ENCODE peak calls at places on chromosomes 11 and 22, in six cellular contexts. One of them, this sample, is unnamed.

GRCh38 chr11:61068581-61068980 is 33.7 kb upstream of the CD5 start:
- DNase-seq in HepG2: no peak
- DNase-seq in HCT116: no peak
- DNase-seq in H9: no peak
- DNase-seq in PC-3: no peak
- DNase-seq in IMR-90: no peak
- DNase-seq in this sample: no peak

GRCh38 chr11:122634507-122634906 is 21.0 kb upstream of the UBASH3B start:
- DNase-seq in IMR-90: peak
- DNase-seq in HCT116: no peak
- DNase-seq in PC-3: peak
- DNase-seq in H9: peak
- DNase-seq in HepG2: no peak
- DNase-seq in this sample: peak

GRCh38 chr11:17432041-17432440 is 43.6 kb upstream of the KCNJ11 start:
- DNase-seq in HepG2: no peak
- DNase-seq in HCT116: no peak
- DNase-seq in PC-3: no peak
- DNase-seq in IMR-90: no peak
- DNase-seq in H9: no peak
- DNase-seq in this sample: no peak

GRCh38 chr11:73478737-73479347 is 102.6 kb downstream of the RELT start:
- DNase-seq in HCT116: peak
- DNase-seq in HepG2: peak
- DNase-seq in H9: peak
- DNase-seq in PC-3: peak
- DNase-seq in IMR-90: peak
- DNase-seq in this sample: peak

GRCh38 chr11:24324211-24324610 is 172.6 kb upstream of the LUZP2 start:
- DNase-seq in HepG2: no peak
- DNase-seq in IMR-90: peak
- DNase-seq in PC-3: peak
- DNase-seq in HCT116: no peak
- DNase-seq in H9: no peak
- DNase-seq in this sample: no peak

GRCh38 chr11:33713914-33714398 is 13.3 kb upstream of the C11orf91 start:
- DNase-seq in PC-3: no peak
- DNase-seq in HCT116: no peak
- DNase-seq in H9: no peak
- DNase-seq in HepG2: no peak
- DNase-seq in IMR-90: no peak
- DNase-seq in this sample: no peak

GRCh38 chr11:102184269-102184987 is 74.2 kb downstream of the YAP1 start:
- DNase-seq in H9: no peak
- DNase-seq in IMR-90: no peak
- DNase-seq in PC-3: no peak
- DNase-seq in HCT116: no peak
- DNase-seq in HepG2: no peak
- DNase-seq in this sample: no peak

GRCh38 chr11:60131943-60132342 is 43.5 kb downstream of the MS4A2 start:
- DNase-seq in IMR-90: no peak
- DNase-seq in H9: no peak
- DNase-seq in HCT116: no peak
- DNase-seq in PC-3: no peak
- DNase-seq in HepG2: no peak
- DNase-seq in this sample: no peak

GRCh38 chr11:57180141-57180561 is 1.6 kb upstream of the LRRC55 start:
- DNase-seq in H9: peak
- DNase-seq in PC-3: no peak
- DNase-seq in HepG2: no peak
- DNase-seq in HCT116: no peak
- DNase-seq in IMR-90: no peak
- DNase-seq in this sample: no peak

GRCh38 chr11:57182896-57183295 is 1.1 kb downstream of the LRRC55 start:
- DNase-seq in PC-3: no peak
- DNase-seq in IMR-90: no peak
- DNase-seq in HCT116: no peak
- DNase-seq in H9: no peak
- DNase-seq in HepG2: no peak
- DNase-seq in this sample: no peak

GRCh38 chr11:57179701-57180100 is 2.1 kb upstream of the LRRC55 start:
- DNase-seq in PC-3: no peak
- DNase-seq in IMR-90: no peak
- DNase-seq in HepG2: no peak
- DNase-seq in HCT116: no peak
- DNase-seq in H9: no peak
- DNase-seq in this sample: no peak

GRCh38 chr11:57181678-57182305 is at the start of gene LRRC55:
- DNase-seq in HepG2: no peak
- DNase-seq in PC-3: no peak
- DNase-seq in IMR-90: no peak
- DNase-seq in HCT116: no peak
- DNase-seq in H9: no peak
- DNase-seq in this sample: no peak

DNA sequence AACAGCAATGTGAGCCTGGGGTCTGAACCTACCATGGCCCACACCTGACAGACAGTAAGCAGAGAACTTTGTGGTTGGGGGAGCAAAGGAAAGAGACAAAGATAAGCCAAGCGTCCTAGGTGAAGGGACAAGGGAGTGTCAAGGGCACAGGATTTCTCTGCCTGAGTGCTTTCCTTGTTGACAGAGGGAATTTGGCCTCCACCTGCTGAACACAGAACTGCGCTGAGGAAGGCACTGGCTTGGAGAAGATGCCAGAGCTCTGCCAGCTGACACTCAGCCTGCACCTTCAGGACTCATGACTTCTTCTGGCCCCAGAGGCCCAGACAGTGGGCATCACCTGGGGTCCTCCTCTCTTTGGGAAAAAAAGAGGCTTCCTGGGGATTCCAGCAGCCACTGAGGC is 789 bp upstream of the LRRC55 start:
- DNase-seq in IMR-90: no peak
- DNase-seq in HCT116: no peak
- DNase-seq in HepG2: no peak
- DNase-seq in H9: no peak
- DNase-seq in PC-3: no peak
- DNase-seq in this sample: no peak
- H3K4me2 ChIP-seq in IMR-90: no peak
- H3K4me2 ChIP-seq in HCT116: no peak
- H3K4me2 ChIP-seq in HepG2: no peak
- H3K4me2 ChIP-seq in H9: peak
- H3K4me2 ChIP-seq in PC-3: no peak
- H3K4me2 ChIP-seq in this sample: no peak

DNA sequence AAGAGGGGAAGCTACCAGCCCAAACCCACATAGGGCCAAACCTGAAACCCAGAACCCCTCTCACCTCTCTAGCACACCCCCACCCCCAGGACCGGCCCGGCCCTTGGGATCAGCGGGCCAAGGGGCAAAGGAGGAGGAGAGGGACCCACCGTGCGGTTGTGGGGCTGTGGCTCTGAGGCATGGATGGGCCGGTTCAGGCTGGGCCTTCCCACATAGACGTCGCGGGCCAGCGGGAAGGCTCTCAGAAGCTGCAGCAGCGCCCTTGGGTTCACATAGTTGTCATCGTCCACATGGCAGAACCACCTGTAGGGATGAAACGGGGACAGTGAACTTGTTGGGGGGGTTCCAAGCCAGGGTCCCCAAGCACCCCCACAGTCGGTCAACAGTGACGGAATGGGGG is 7.0 kb downstream of the MFNG start:
- DNase-seq in H9: no peak
- DNase-seq in PC-3: no peak
- DNase-seq in IMR-90: no peak
- DNase-seq in HepG2: no peak
- DNase-seq in HCT116: no peak
- DNase-seq in this sample: no peak
- H3K4me2 ChIP-seq in H9: no peak
- H3K4me2 ChIP-seq in PC-3: no peak
- H3K4me2 ChIP-seq in IMR-90: no peak
- H3K4me2 ChIP-seq in HepG2: no peak
- H3K4me2 ChIP-seq in HCT116: no peak
- H3K4me2 ChIP-seq in this sample: no peak

GRCh38 chr22:17912942-17913704 is 111.2 kb downstream of the MICAL3 start:
- DNase-seq in HepG2: no peak
- DNase-seq in HCT116: no peak
- DNase-seq in H9: no peak
- DNase-seq in IMR-90: no peak
- DNase-seq in PC-3: no peak
- DNase-seq in this sample: no peak

GRCh38 chr22:17915676-17916075 is 108.7 kb downstream of the MICAL3 start:
- DNase-seq in PC-3: no peak
- DNase-seq in HepG2: no peak
- DNase-seq in IMR-90: no peak
- DNase-seq in HCT116: no peak
- DNase-seq in H9: no peak
- DNase-seq in this sample: no peak

GRCh38 chr22:17915188-17915587 is 109.2 kb downstream of the MICAL3 start:
- DNase-seq in PC-3: no peak
- DNase-seq in IMR-90: no peak
- DNase-seq in H9: no peak
- DNase-seq in HepG2: no peak
- DNase-seq in HCT116: no peak
- DNase-seq in this sample: no peak

GRCh38 chr22:17914474-17914873 is 109.9 kb downstream of the MICAL3 start:
- DNase-seq in H9: no peak
- DNase-seq in HepG2: no peak
- DNase-seq in IMR-90: no peak
- DNase-seq in PC-3: no peak
- DNase-seq in HCT116: no peak
- DNase-seq in this sample: no peak

GRCh38 chr22:17913705-17914282 is 110.6 kb downstream of the MICAL3 start:
- DNase-seq in H9: no peak
- DNase-seq in HepG2: no peak
- DNase-seq in PC-3: no peak
- DNase-seq in IMR-90: peak
- DNase-seq in HCT116: no peak
- DNase-seq in this sample: no peak
- H3K4me2 ChIP-seq in H9: no peak
- H3K4me2 ChIP-seq in HepG2: no peak
- H3K4me2 ChIP-seq in PC-3: no peak
- H3K4me2 ChIP-seq in IMR-90: no peak
- H3K4me2 ChIP-seq in HCT116: no peak
- H3K4me2 ChIP-seq in this sample: no peak

GRCh38 chr11:22703561-22703960 is 37.1 kb downstream of the GAS2 start:
- DNase-seq in HCT116: no peak
- DNase-seq in IMR-90: peak
- DNase-seq in HepG2: peak
- DNase-seq in PC-3: no peak
- DNase-seq in H9: no peak
- DNase-seq in this sample: peak
- H3K4me2 ChIP-seq in HCT116: no peak
- H3K4me2 ChIP-seq in IMR-90: peak
- H3K4me2 ChIP-seq in HepG2: peak
- H3K4me2 ChIP-seq in PC-3: peak
- H3K4me2 ChIP-seq in H9: no peak
- H3K4me2 ChIP-seq in this sample: peak

This sample was measured in hepatocyte.